ENCODE peak calls at places on chromosomes 5 and 9, in five cellular contexts. Q is hepatocyte, F is bronchial epithelial cell, R is suprapubic skin, L is neuronal stem cell. B is an unnamed sample.

GRCh38 chr9:81833563-81834345 is 94.5 kb upstream of the SPATA31D4 start:
- DNase-seq in Q (no peak), F (no peak), R (no peak), L (no peak), B (peak; percentile 23)

GRCh38 chr5:141771031-141771430 is 89.0 kb upstream of the ARAP3 start:
- DNase-seq in Q (peak; percentile 16), F (no peak), R (no peak), L (no peak), B (no peak)

GRCh38 chr9:36288057-36288456 is 29.8 kb upstream of the GNE start:
- DNase-seq in Q (no peak), F (no peak), R (no peak), L (no peak), B (no peak)

GRCh38 chr9:130193119-130193518 is 20.9 kb downstream of the NCS1 start:
- DNase-seq in Q (no peak), F (no peak), R (no peak), L (no peak), B (no peak)

GRCh38 chr9:113361304-113362018 is 12.1 kb downstream of the BSPRY start:
- DNase-seq in Q (no peak), F (no peak), R (no peak), L (no peak), B (peak; percentile 64)

GRCh38 chr5:97142521-97143254 is at the start of gene LIX1:
- DNase-seq in Q (peak; percentile 81), F (peak; percentile 28), R (no peak), L (peak; percentile 93), B (peak; percentile 50)

GRCh38 chr5:172910828-172911627 is 48.2 kb upstream of the RPL26L1 start:
- DNase-seq in Q (peak; percentile 55), F (peak; percentile 37), R (peak; percentile 88), L (no peak), B (peak; percentile 98)

GRCh38 chr9:73132034-73132776 is 19.5 kb upstream of the ANXA1 start:
- DNase-seq in Q (peak; percentile 79), F (peak; percentile 97), R (peak; percentile 89), L (peak; percentile 30), B (peak; percentile 79)

GRCh38 chr9:128396970-128397613 is 23.6 kb upstream of the CERCAM start:
- DNase-seq in Q (no peak), F (no peak), R (no peak), L (no peak), B (no peak)

GRCh38 chr5:180868960-180869359 is 7.9 kb upstream of the ZFP62 start:
- DNase-seq in Q (peak; percentile 90), F (peak; percentile 74), R (peak; percentile 90), L (peak; percentile 82), B (peak; percentile 76)

GRCh38 chr5:89936576-89936975 is 473.0 kb downstream of the CETN3 start:
- DNase-seq in Q (no peak), F (peak; percentile 51), R (no peak), L (no peak), B (peak; percentile 58)

GRCh38 chr5:139677404-139678282 is 29.5 kb downstream of the CXXC5 start:
- DNase-seq in Q (no peak), F (no peak), R (no peak), L (no peak), B (no peak)

GRCh38 chr5:142852799-142853198 is 82.6 kb downstream of the ARHGAP26 start:
- DNase-seq in Q (no peak), F (no peak), R (no peak), L (no peak), B (no peak)

GRCh38 chr5:42756630-42757601 is at the start of gene CCDC152:
- DNase-seq in Q (no peak), F (peak; percentile 8), R (peak; percentile 80), L (peak; percentile 27), B (peak; percentile 40)

GRCh38 chr9:128416014-128416413 is 4.6 kb upstream of the CERCAM start:
- DNase-seq in Q (no peak), F (peak; percentile 66), R (no peak), L (no peak), B (no peak)

GRCh38 chr5:117161718-117162386 is 587.2 kb upstream of the SEMA6A start:
- DNase-seq in Q (no peak), F (no peak), R (no peak), L (peak; percentile 3), B (no peak)

GRCh38 chr5:176528761-176529115 is 8.5 kb downstream of the RNF44 start:
- DNase-seq in Q (no peak), F (no peak), R (no peak), L (no peak), B (no peak)

GRCh38 chr9:38620483-38621433 is at the start of gene ANKRD18A:
- DNase-seq in Q (peak; percentile 92), F (peak; percentile 81), R (no peak), L (peak; percentile 85), B (peak; percentile 40)

GRCh38 chr5:67680109-67680508 is 483.5 kb upstream of the CD180 start:
- DNase-seq in Q (no peak), F (no peak), R (no peak), L (no peak), B (peak; percentile 54)

GRCh38 chr5:6333182-6333905 is 45.0 kb downstream of the MED10 start:
- DNase-seq in Q (no peak), F (no peak), R (no peak), L (no peak), B (no peak)

GRCh38 chr5:15929616-15930303 is 249.8 kb downstream of the MARCHF11 start:
- DNase-seq in Q (peak; percentile 51), F (no peak), R (no peak), L (no peak), B (peak; percentile 62)

GRCh38 chr5:139422307-139422893 is 16.9 kb downstream of the DNAJC18 start:
- DNase-seq in Q (peak; percentile 73), F (peak; percentile 70), R (peak; percentile 38), L (no peak), B (peak; percentile 77)

GRCh38 chr9:38227656-38228055 is 158.6 kb upstream of the SHB start:
- DNase-seq in Q (peak; percentile 12), F (peak; percentile 10), R (no peak), L (no peak), B (no peak)

GRCh38 chr5:127447822-127448221 is 69.6 kb upstream of the PRRC1 start:
- DNase-seq in Q (no peak), F (no peak), R (no peak), L (no peak), B (peak; percentile 53)

GRCh38 chr9:21252727-21253547 is 13.1 kb upstream of the IFNA14 start:
- DNase-seq in Q (peak; percentile 32), F (peak; percentile 40), R (no peak), L (peak; percentile 29), B (peak; percentile 26)

GRCh38 chr5:50969207-50970145 is 303.0 kb downstream of the PARP8 start:
- DNase-seq in Q (peak; percentile 14), F (no peak), R (no peak), L (peak; percentile 24), B (no peak)

GRCh38 chr9:124210697-124211096 is 47.1 kb upstream of the NEK6 start:
- DNase-seq in Q (no peak), F (peak; percentile 71), R (no peak), L (no peak), B (peak; percentile 55)

GRCh38 chr9:136283291-136284235 is 20.3 kb downstream of the CCDC187 start:
- DNase-seq in Q (peak; percentile 86), F (peak; percentile 34), R (no peak), L (peak; percentile 76), B (peak; percentile 56)
- H3K4me3 ChIP-seq in Q (no peak overlapping the region), F (no peak overlapping the region), R (peak overlapping the region; percentile 26), L (no peak overlapping the region), B (no peak overlapping the region)

DNA sequence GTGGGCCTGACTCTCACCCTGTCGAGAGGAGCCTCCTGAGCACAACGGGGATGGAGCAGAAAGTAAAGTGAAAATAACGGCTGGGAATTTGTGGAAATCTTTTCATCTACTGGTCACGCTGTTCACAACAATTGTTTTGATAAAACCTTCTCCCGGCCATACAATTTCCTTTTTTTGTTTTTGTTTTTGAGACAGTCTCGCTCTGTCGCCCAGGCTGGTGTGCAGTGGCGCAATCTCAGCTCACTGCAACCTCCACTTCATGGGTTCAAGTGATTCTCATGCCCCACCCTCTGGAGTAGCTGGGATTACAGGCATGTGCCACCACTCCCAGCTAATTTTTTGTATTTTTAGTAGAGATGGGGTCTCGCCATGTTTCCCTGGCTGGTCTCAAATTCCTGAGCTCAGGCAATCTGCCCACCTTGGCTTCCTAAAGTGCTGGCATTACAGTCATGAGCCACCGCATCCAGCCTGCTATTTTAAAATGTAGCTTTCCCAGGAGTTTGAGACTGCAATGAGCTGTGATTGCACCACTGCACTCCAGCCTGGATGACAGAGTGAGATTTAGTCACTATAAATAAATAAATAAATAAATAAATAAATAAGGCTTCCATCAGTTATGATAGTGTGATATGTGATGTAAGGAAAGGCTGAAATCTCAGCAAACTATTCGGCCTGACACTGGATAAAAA is 73.5 kb upstream of the PTGER4 start:
- DNase-seq in Q (no peak), F (no peak), R (no peak), L (no peak), B (no peak)
- H3K4me3 ChIP-seq in Q (no peak overlapping the region), F (no peak overlapping the region), R (no peak overlapping the region), L (no peak overlapping the region), B (no peak overlapping the region)

GRCh38 chr5:79076819-79077218 is 7.3 kb downstream of the BHMT2 start:
- DNase-seq in Q (no peak), F (no peak), R (no peak), L (no peak), B (peak; percentile 26)

GRCh38 chr5:79074641-79075040 is 5.1 kb downstream of the BHMT2 start:
- DNase-seq in Q (no peak), F (peak; percentile 69), R (no peak), L (no peak), B (peak; percentile 72)

GRCh38 chr5:79080804-79081203 is 11.2 kb downstream of the BHMT2 start:
- DNase-seq in Q (no peak), F (no peak), R (no peak), L (no peak), B (no peak)

GRCh38 chr5:79075646-79076426 is 6.3 kb downstream of the BHMT2 start:
- DNase-seq in Q (no peak), F (no peak), R (no peak), L (no peak), B (peak; percentile 11)

GRCh38 chr5:79077680-79078365 is 8.3 kb downstream of the BHMT2 start:
- DNase-seq in Q (no peak), F (peak; percentile 28), R (no peak), L (no peak), B (peak; percentile 38)
- H3K4me3 ChIP-seq in Q (no peak overlapping the region), F (no peak overlapping the region), R (no peak overlapping the region), L (no peak overlapping the region), B (no peak overlapping the region)

DNA sequence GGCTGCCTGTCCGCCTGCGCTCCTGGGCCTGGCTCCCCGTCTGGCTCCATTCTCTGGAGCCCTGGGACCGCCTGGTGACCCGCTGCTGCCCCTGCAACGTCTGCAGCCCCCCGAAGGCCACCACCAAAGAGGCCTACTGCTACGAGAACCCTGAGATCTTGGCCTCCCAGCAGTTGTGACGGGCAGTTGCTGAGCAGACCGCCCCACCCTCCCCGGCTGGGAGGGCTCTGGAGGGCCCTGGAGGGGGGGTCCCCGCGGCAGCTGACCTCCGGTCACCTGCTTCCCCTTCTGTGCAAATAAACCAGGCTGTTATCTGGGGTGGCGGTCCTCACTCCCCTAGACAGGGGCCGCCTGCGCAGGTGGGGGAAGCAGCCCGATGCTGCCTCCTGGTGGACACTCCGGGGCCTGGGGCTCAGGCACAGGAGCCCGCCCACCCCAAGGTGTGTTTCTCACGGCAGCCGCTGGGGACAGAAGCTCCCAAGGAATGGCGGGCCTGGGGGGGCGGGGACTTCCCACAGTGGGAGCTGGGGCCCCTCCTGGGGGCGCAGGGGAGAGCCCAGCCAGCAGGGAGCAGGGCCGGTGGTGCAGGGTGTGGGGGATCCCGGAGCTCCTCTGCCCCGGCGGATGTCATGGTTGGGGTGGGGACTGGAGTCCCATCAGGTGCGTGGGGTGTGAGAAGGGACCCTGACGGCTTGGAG is 4.7 kb upstream of the TUBB4B start:
- DNase-seq in Q (peak; percentile 96), F (peak; percentile 53), R (peak; percentile 94), L (peak; percentile 84), B (peak; percentile 66)
- H3K4me3 ChIP-seq in Q (no peak overlapping the region), F (no peak overlapping the region), R (peak overlapping the region; percentile 24), L (peak overlapping the region; percentile 46), B (no peak overlapping the region)

GRCh38 chr5:154849261-154849660 is 1.1 kb downstream of the FAXDC2 start:
- DNase-seq in Q (no peak), F (no peak), R (no peak), L (no peak), B (no peak)
- H3K4me3 ChIP-seq in Q (no peak overlapping the region), F (no peak overlapping the region), R (peak overlapping the region; percentile 57), L (no peak overlapping the region), B (peak overlapping the region; percentile 4)

B was measured in fibroblast of mammary gland.